ENCODE peak calls at places on chromosome 9, in ten cellular contexts. I is PC-9; V is CD4-positive, alpha-beta T cell; E is uterus; A is A673; Z is lung; D is dorsolateral prefrontal cortex; H is left ventricle myocardium inferior; R is spleen; J is esophagus muscularis mucosa. P is an unnamed sample.
A peak's percentile ranks its signal among the peaks of the same experiment; 100 is the strongest.

GRCh38 chr9:100590481-100590880 is 12.6 kb downstream of the CAVIN4 start:
- DNase-seq in I (no peak), V (no peak), E (no peak), A (no peak), Z (no peak), D (no peak), H (no peak), R (no peak), J (no peak), P (no peak)

GRCh38 chr9:35675732-35676392 is 2.1 kb downstream of the CA9 start:
- DNase-seq in I (no peak), V (no peak), E (peak; percentile 48), A (peak; percentile 38), Z (no peak), D (peak; percentile 58), H (no peak), R (peak; percentile 82), J (no peak), P (no peak)

GRCh38 chr9:7974335-7975005 is 174.9 kb upstream of the DMAC1 start:
- DNase-seq in I (no peak), V (no peak), E (no peak), A (no peak), Z (no peak), D (no peak), H (no peak), R (peak; percentile 73), J (no peak), P (no peak)

GRCh38 chr9:99720455-99721050 is 101.1 kb upstream of the NR4A3 start:
- DNase-seq in I (no peak), V (no peak), E (no peak), A (no peak), Z (no peak), D (no peak), H (no peak), R (no peak), J (no peak), P (no peak)

GRCh38 chr9:76703270-76703669 is 61.0 kb upstream of the PCA3 start:
- DNase-seq in I (no peak), V (no peak), E (no peak), A (no peak), Z (no peak), D (no peak), H (no peak), R (peak; percentile 76), J (no peak), P (no peak)

GRCh38 chr9:92001244-92001643 is 51.2 kb upstream of the ROR2 start:
- DNase-seq in I (no peak), V (no peak), E (no peak), A (no peak), Z (peak; percentile 13), D (no peak), H (no peak), R (no peak), J (peak; percentile 70), P (peak; percentile 23)

GRCh38 chr9:127349483-127350127 is 47.4 kb upstream of the SLC2A8 start:
- DNase-seq in I (no peak), V (no peak), E (no peak), A (no peak), Z (no peak), D (no peak), H (no peak), R (no peak), J (no peak), P (no peak)

GRCh38 chr9:38024036-38024681 is 44.9 kb downstream of the SHB start:
- DNase-seq in I (peak; percentile 67), V (no peak), E (peak; percentile 81), A (peak; percentile 84), Z (peak; percentile 69), D (peak; percentile 78), H (no peak), R (no peak), J (no peak), P (peak; percentile 94)

GRCh38 chr9:15373201-15373530 is 49.5 kb upstream of the SNAPC3 start:
- DNase-seq in I (no peak), V (no peak), E (no peak), A (no peak), Z (no peak), D (no peak), H (no peak), R (no peak), J (no peak), P (no peak)

GRCh38 chr9:17658237-17658636 is 79.4 kb downstream of the SH3GL2 start:
- DNase-seq in I (no peak), V (no peak), E (no peak), A (no peak), Z (no peak), D (no peak), H (no peak), R (no peak), J (no peak), P (no peak)

GRCh38 chr9:107299437-107299836 is 16.4 kb downstream of the RAD23B start:
- DNase-seq in I (no peak), V (no peak), E (no peak), A (no peak), Z (no peak), D (no peak), H (no peak), R (no peak), J (no peak), P (no peak)
- TF ChIP-seq CTCF in I (peak; percentile 50), V (no peak), E (no peak), A (no peak), Z (no peak), D (no peak), H (no peak), R (no peak), J (no peak), P (peak; percentile 56)

GRCh38 chr9:128420060-128420650 is 502 bp upstream of the CERCAM start:
- DNase-seq in I (peak; percentile 82), V (peak; percentile 38), E (peak; percentile 64), A (peak; percentile 63), Z (peak; percentile 65), D (peak; percentile 85), H (peak; percentile 76), R (peak; percentile 93), J (no peak), P (peak; percentile 60)
- H3K27me3 ChIP-seq in I (no peaks in the 10 kb centered on the region), V (peaks cover 38% of the 10 kb centered on the region), E (peaks cover 3% of the 10 kb centered on the region), A (no peaks in the 10 kb centered on the region), Z (no peaks in the 10 kb centered on the region), D (no peaks in the 10 kb centered on the region), H (peaks cover 44% of the 10 kb centered on the region), R (peaks cover 54% of the 10 kb centered on the region), J (no peaks in the 10 kb centered on the region), P (no peaks in the 10 kb centered on the region)

GRCh38 chr9:33731625-33732024 is 63.7 kb upstream of the PRSS3 start:
- DNase-seq in I (no peak), V (no peak), E (no peak), A (no peak), Z (no peak), D (no peak), H (no peak), R (no peak), J (no peak), P (no peak)
- H3K27ac ChIP-seq in I (no peak overlapping the region), V (no peak overlapping the region), E (no peak overlapping the region), A (no peak overlapping the region), Z (no peak overlapping the region), D (no peak overlapping the region), H (no peak overlapping the region), R (no peak overlapping the region), J (no peak overlapping the region), P (no peak overlapping the region)

GRCh38 chr9:107710552-107710951 is 221.0 kb upstream of the KLF4 start:
- DNase-seq in I (no peak), V (no peak), E (no peak), A (no peak), Z (no peak), D (no peak), H (no peak), R (no peak), J (no peak), P (no peak)
- TF ChIP-seq CTCF in I (no peak), V (no peak), E (no peak), A (no peak), Z (no peak), D (no peak), H (no peak), R (no peak), J (no peak), P (no peak)

GRCh38 chr9:6272229-6272597 is 56.0 kb upstream of the TPD52L3 start:
- DNase-seq in I (no peak), V (no peak), E (peak; percentile 62), A (no peak), Z (peak; percentile 34), D (no peak), H (no peak), R (no peak), J (no peak), P (peak; percentile 83)
- H3K27me3 ChIP-seq in I (no peaks in the 10 kb centered on the region), V (no peaks in the 10 kb centered on the region), E (no peaks in the 10 kb centered on the region), A (no peaks in the 10 kb centered on the region), Z (no peaks in the 10 kb centered on the region), D (no peaks in the 10 kb centered on the region), H (no peaks in the 10 kb centered on the region), R (no peaks in the 10 kb centered on the region), J (no peaks in the 10 kb centered on the region), P (no peaks in the 10 kb centered on the region)

GRCh38 chr9:88951143-88951542 is 40.1 kb upstream of the S1PR3 start:
- DNase-seq in I (no peak), V (no peak), E (no peak), A (no peak), Z (no peak), D (no peak), H (no peak), R (no peak), J (peak; percentile 81), P (no peak)
- H3K27ac ChIP-seq in I (peak overlapping the region; percentile 16), V (no peak overlapping the region), E (peak overlapping the region; percentile 58), A (no peak overlapping the region), Z (no peak overlapping the region), D (no peak overlapping the region), H (no peak overlapping the region), R (no peak overlapping the region), J (peak overlapping the region; percentile 78), P (no peak overlapping the region)

DNA sequence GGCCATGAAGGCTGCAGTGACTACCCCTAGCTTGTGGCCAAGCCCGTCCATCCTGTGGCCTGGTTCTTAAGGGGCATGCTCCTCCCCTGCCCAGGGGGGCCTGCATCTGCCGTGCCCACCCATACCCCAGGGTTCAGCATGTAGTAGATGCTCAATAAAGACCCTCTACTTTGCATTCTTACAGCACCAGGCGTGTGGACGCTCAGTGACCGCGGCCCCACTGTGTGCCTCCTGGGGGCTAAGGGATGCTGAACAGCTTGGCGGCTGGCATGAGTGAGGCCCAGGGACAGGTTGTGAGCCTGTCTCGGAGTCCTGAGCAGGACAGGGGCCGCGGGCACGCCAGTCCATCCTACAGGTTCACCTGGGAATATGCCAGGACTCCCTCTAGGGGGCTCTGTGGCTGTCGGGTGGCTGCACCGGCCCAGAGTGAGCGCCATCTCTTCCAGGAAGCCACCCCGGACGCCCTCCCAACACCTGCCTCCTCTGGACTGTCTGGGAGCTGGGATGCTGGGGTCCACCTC is 9.1 kb downstream of the NOTCH1 start:
- DNase-seq in I (no peak), V (no peak), E (no peak), A (no peak), Z (no peak), D (no peak), H (no peak), R (no peak), J (no peak), P (no peak)
- TF ChIP-seq CTCF in I (no peak), V (no peak), E (no peak), A (no peak), Z (no peak), D (no peak), H (no peak), R (no peak), J (no peak), P (peak; percentile 32)

GRCh38 chr9:111904889-111905288 is 8.3 kb downstream of the UGCG start:
- DNase-seq in I (no peak), V (no peak), E (no peak), A (no peak), Z (no peak), D (no peak), H (no peak), R (no peak), J (no peak), P (no peak)
- H3K27me3 ChIP-seq in I (no peaks in the 10 kb centered on the region), V (no peaks in the 10 kb centered on the region), E (no peaks in the 10 kb centered on the region), A (no peaks in the 10 kb centered on the region), Z (no peaks in the 10 kb centered on the region), D (no peaks in the 10 kb centered on the region), H (no peaks in the 10 kb centered on the region), R (no peaks in the 10 kb centered on the region), J (no peaks in the 10 kb centered on the region), P (no peaks in the 10 kb centered on the region)